ENCODE peak calls at places on chromosomes 7 and 10, in five cellular contexts. L, E, R, X and P are unnamed samples.

GRCh38 chr10:12854988-12855387 is 146.5 kb downstream of the CCDC3 start:
- DNase-seq in E (no peak), R (no peak), L (no peak), X (no peak), P (no peak)

GRCh38 chr10:92222603-92223275 is 68.1 kb downstream of the CPEB3 start:
- DNase-seq in E (no peak), L (no peak), X (no peak), R (peak; percentile 59), P (no peak)

GRCh38 chr7:5420108-5420840 is 3.4 kb downstream of the TNRC18 start:
- DNase-seq in X (no peak), E (peak; percentile 38), L (peak; percentile 55), R (no peak), P (peak; percentile 75)

GRCh38 chr10:132363921-132364593 is 32.1 kb downstream of the LRRC27 start:
- DNase-seq in R (no peak), X (no peak), L (no peak), E (no peak), P (peak; percentile 59)

GRCh38 chr10:130179640-130180039 is 43.4 kb downstream of the GLRX3 start:
- DNase-seq in R (peak; percentile 85), X (peak; percentile 68), E (no peak), L (no peak), P (no peak)

GRCh38 chr10:119370972-119371703 is 163.8 kb downstream of the GRK5 start:
- DNase-seq in X (no peak), R (peak; percentile 88), E (peak; percentile 85), L (no peak), P (peak; percentile 68)

GRCh38 chr10:114628106-114628505 is 30.0 kb downstream of the ABLIM1 start:
- DNase-seq in R (no peak), E (no peak), L (no peak), X (no peak), P (no peak)

GRCh38 chr10:131725736-131726459 is 174.9 kb upstream of the PPP2R2D start:
- DNase-seq in L (no peak), X (no peak), E (no peak), R (no peak), P (peak; percentile 54)

GRCh38 chr10:88913157-88913556 is 33.1 kb downstream of the STAMBPL1 start:
- DNase-seq in L (no peak), X (no peak), R (peak; percentile 62), E (no peak), P (no peak)

GRCh38 chr7:56639173-56639746 is 493.0 kb downstream of the ZNF479 start:
- DNase-seq in E (no peak), R (no peak), L (no peak), X (no peak), P (no peak)
- H3K9me3 ChIP-seq in E (peaks cover 32% of the 10 kb centered on the region), R (peaks cover 3% of the 10 kb centered on the region), L (no peaks in the 10 kb centered on the region), X (no peaks in the 10 kb centered on the region), P (peaks cover 27% of the 10 kb centered on the region)

GRCh38 chr7:153385502-153385901 is 626.0 kb downstream of the ACTR3B start:
- DNase-seq in X (no peak), L (no peak), R (no peak), E (no peak), P (no peak)

GRCh38 chr7:153382591-153383225 is 623.2 kb downstream of the ACTR3B start:
- DNase-seq in R (no peak), E (no peak), L (no peak), X (no peak), P (no peak)

GRCh38 chr7:153380636-153381035 is 621.1 kb downstream of the ACTR3B start:
- DNase-seq in X (no peak), R (no peak), E (no peak), L (no peak), P (no peak)

GRCh38 chr7:153386581-153386980 is 627.0 kb downstream of the ACTR3B start:
- DNase-seq in E (no peak), X (no peak), L (no peak), R (no peak), P (no peak)

GRCh38 chr7:153381275-153382119 is 621.9 kb downstream of the ACTR3B start:
- DNase-seq in R (no peak), X (peak; percentile 38), L (peak; percentile 20), E (no peak), P (peak; percentile 66)
- TF ChIP-seq CTCF in R (no peak), X (peak; percentile 94), L (peak; percentile 59), E (peak; percentile 64), P (peak; percentile 85)

GRCh38 chr10:83577421-83577820 is 561.9 kb upstream of the GHITM start:
- DNase-seq in E (no peak), R (no peak), X (no peak), L (no peak), P (no peak)
- H3K9me3 ChIP-seq in E (no peaks in the 10 kb centered on the region), R (no peaks in the 10 kb centered on the region), X (no peaks in the 10 kb centered on the region), L (no peaks in the 10 kb centered on the region), P (no peaks in the 10 kb centered on the region)

GRCh38 chr7:110442386-110442837 is 648.5 kb upstream of the LRRN3 start:
- DNase-seq in L (no peak), X (peak; percentile 69), E (no peak), R (no peak), P (no peak)
- TF ChIP-seq CTCF in L (peak; percentile 16), X (peak; percentile 59), E (no peak), R (no peak), P (peak; percentile 31)

GRCh38 chr7:134789967-134790685 is 10.7 kb downstream of the CALD1 start:
- DNase-seq in L (no peak), X (no peak), R (peak; percentile 95), E (no peak), P (no peak)

GRCh38 chr7:134785842-134786241 is 6.4 kb downstream of the CALD1 start:
- DNase-seq in X (no peak), E (no peak), R (no peak), L (no peak), P (no peak)

GRCh38 chr7:134788191-134788590 is 8.8 kb downstream of the CALD1 start:
- DNase-seq in E (no peak), R (no peak), L (no peak), X (no peak), P (no peak)

GRCh38 chr7:134787064-134787463 is 7.6 kb downstream of the CALD1 start:
- DNase-seq in X (no peak), R (peak; percentile 72), E (no peak), L (no peak), P (no peak)

GRCh38 chr7:134787720-134788119 is 8.3 kb downstream of the CALD1 start:
- DNase-seq in L (no peak), X (no peak), E (no peak), R (no peak), P (no peak)
- H3K9me3 ChIP-seq in L (no peaks in the 10 kb centered on the region), X (no peaks in the 10 kb centered on the region), E (no peaks in the 10 kb centered on the region), R (no peaks in the 10 kb centered on the region), P (no peaks in the 10 kb centered on the region)

GRCh38 chr7:108618056-108618455 is 48.4 kb downstream of the DNAJB9 start:
- DNase-seq in E (no peak), L (no peak), R (no peak), X (no peak), P (no peak)
- TF ChIP-seq CTCF in E (no peak), L (no peak), R (no peak), X (no peak), P (no peak)

GRCh38 chr10:9759596-9759995 is 1258.1 kb upstream of the CELF2 start:
- DNase-seq in L (no peak), X (no peak), R (no peak), E (no peak), P (no peak)

GRCh38 chr10:9757176-9757575 is 1260.5 kb upstream of the CELF2 start:
- DNase-seq in L (no peak), R (no peak), X (no peak), E (no peak), P (no peak)

GRCh38 chr10:9766762-9767161 is 1250.9 kb upstream of the CELF2 start:
- DNase-seq in L (no peak), E (no peak), R (no peak), X (no peak), P (no peak)

GRCh38 chr10:9762966-9763656 is 1254.6 kb upstream of the CELF2 start:
- DNase-seq in R (peak; percentile 91), E (no peak), L (no peak), X (no peak), P (no peak)
- H3K9me3 ChIP-seq in R (no peaks in the 10 kb centered on the region), E (no peaks in the 10 kb centered on the region), L (no peaks in the 10 kb centered on the region), X (no peaks in the 10 kb centered on the region), P (no peaks in the 10 kb centered on the region)

DNA sequence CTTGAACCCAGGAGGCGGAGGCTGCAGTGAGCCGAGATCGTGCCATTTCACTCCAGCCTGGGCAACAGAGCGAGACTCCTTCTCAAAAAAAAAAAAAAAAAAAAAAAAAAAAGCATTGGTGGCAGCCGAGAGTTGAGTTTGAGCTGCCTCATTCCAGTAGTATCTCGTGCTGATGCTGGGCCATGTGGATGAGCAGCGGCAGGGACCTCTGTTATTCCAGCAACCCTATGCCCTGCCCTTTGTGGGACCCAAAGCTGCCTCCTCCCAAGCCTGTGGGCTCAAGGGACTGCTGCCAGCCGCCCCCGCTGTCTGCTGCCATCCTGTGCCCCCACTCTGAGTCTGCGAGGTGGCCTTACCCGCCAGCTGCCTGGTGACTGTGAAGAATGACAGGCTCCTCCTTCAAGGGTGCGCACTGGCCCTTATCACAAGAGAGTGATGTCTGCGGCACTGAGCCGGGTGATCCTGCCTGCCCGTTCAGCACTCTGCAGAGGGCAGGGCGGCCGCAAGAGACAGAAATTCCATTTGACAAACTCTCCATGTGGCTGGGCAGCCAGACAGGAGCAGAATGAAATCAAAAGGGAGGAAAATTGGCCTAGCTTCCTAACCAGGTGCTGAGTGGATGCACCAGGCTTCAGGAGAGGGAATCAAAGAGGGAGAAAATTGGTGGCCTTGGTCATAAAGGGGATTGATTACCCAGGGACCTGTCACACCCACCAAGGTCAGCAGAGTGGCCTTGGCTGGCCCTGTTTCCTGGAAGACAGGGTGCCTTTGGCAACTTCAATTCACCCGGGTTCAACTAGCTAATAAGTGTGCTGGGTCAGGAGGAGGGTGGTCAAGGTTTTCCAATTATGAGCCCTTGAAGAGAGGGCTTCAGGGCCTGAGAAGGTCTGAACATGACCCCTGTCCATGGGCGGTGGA is 65.3 kb upstream of the ZMIZ1 start:
- DNase-seq in X (no peak), E (peak; percentile 55), R (no peak), L (no peak), P (no peak)
- TF ChIP-seq CTCF in X (no peak), E (no peak), R (no peak), L (no peak), P (no peak)